ENCODE peak calls at places on chromosomes 16 and 17, in seven cellular contexts. One of them, this sample, is unnamed. For H3K4me1, the result is how much of the 10 kb centered on the place peaks cover.

GRCh38 chr17:43530303-43531081 is 15.6 kb downstream of the ETV4 start:
- DNase-seq in adipocyte: peak
- DNase-seq in psoas muscle: peak
- DNase-seq in ovary: peak
- DNase-seq in body of pancreas: peak
- DNase-seq in neuronal stem cell: peak
- DNase-seq in cardiac muscle cell: peak
- DNase-seq in this sample: no peak

GRCh38 chr17:1122681-1123396 is 56.9 kb downstream of the ABR start:
- DNase-seq in adipocyte: peak
- DNase-seq in psoas muscle: peak
- DNase-seq in ovary: peak
- DNase-seq in body of pancreas: peak
- DNase-seq in neuronal stem cell: no peak
- DNase-seq in cardiac muscle cell: peak
- DNase-seq in this sample: peak

GRCh38 chr17:72682597-72682996 is 409.9 kb downstream of the SLC39A11 start:
- DNase-seq in adipocyte: no peak
- DNase-seq in psoas muscle: no peak
- DNase-seq in ovary: no peak
- DNase-seq in body of pancreas: no peak
- DNase-seq in neuronal stem cell: no peak
- DNase-seq in cardiac muscle cell: no peak
- DNase-seq in this sample: no peak

GRCh38 chr16:24367186-24367585 is 111.1 kb downstream of the CACNG3 start:
- DNase-seq in adipocyte: no peak
- DNase-seq in psoas muscle: no peak
- DNase-seq in ovary: no peak
- DNase-seq in body of pancreas: no peak
- DNase-seq in neuronal stem cell: no peak
- DNase-seq in cardiac muscle cell: no peak
- DNase-seq in this sample: no peak

GRCh38 chr17:61206922-61207321 is 192.7 kb upstream of the TBX2 start:
- DNase-seq in adipocyte: no peak
- DNase-seq in psoas muscle: no peak
- DNase-seq in ovary: no peak
- DNase-seq in body of pancreas: no peak
- DNase-seq in neuronal stem cell: no peak
- DNase-seq in cardiac muscle cell: no peak
- DNase-seq in this sample: no peak

GRCh38 chr17:80949451-80950421 is 41.9 kb upstream of the CHMP6 start:
- DNase-seq in adipocyte: no peak
- DNase-seq in psoas muscle: no peak
- DNase-seq in ovary: no peak
- DNase-seq in body of pancreas: no peak
- DNase-seq in neuronal stem cell: no peak
- DNase-seq in cardiac muscle cell: no peak
- DNase-seq in this sample: no peak

GRCh38 chr16:50881331-50881830 is 139.5 kb downstream of the CYLD start:
- DNase-seq in adipocyte: no peak
- DNase-seq in psoas muscle: no peak
- DNase-seq in ovary: no peak
- DNase-seq in body of pancreas: no peak
- DNase-seq in neuronal stem cell: no peak
- DNase-seq in cardiac muscle cell: peak
- DNase-seq in this sample: no peak

GRCh38 chr17:2789700-2790099 is 6.5 kb upstream of the RAP1GAP2 start:
- DNase-seq in adipocyte: no peak
- DNase-seq in psoas muscle: no peak
- DNase-seq in ovary: no peak
- DNase-seq in body of pancreas: no peak
- DNase-seq in neuronal stem cell: no peak
- DNase-seq in cardiac muscle cell: no peak
- DNase-seq in this sample: no peak

GRCh38 chr17:78802459-78802858 is 20.4 kb upstream of the CYTH1 start:
- DNase-seq in adipocyte: no peak
- DNase-seq in psoas muscle: no peak
- DNase-seq in ovary: no peak
- DNase-seq in body of pancreas: no peak
- DNase-seq in neuronal stem cell: no peak
- DNase-seq in cardiac muscle cell: no peak
- DNase-seq in this sample: no peak

GRCh38 chr17:41822216-41823140 is 9.7 kb downstream of the FKBP10 start:
- DNase-seq in adipocyte: no peak
- DNase-seq in psoas muscle: no peak
- DNase-seq in ovary: no peak
- DNase-seq in body of pancreas: no peak
- DNase-seq in neuronal stem cell: no peak
- DNase-seq in cardiac muscle cell: no peak
- DNase-seq in this sample: no peak

GRCh38 chr16:27529962-27530361 is 19.8 kb downstream of the GTF3C1 start:
- DNase-seq in adipocyte: peak
- DNase-seq in psoas muscle: no peak
- DNase-seq in ovary: no peak
- DNase-seq in body of pancreas: no peak
- DNase-seq in neuronal stem cell: no peak
- DNase-seq in cardiac muscle cell: peak
- DNase-seq in this sample: no peak

GRCh38 chr17:83173180-83173996 is 94.0 kb downstream of the METRNL start:
- DNase-seq in adipocyte: no peak
- DNase-seq in psoas muscle: no peak
- DNase-seq in ovary: peak
- DNase-seq in body of pancreas: peak
- DNase-seq in neuronal stem cell: no peak
- DNase-seq in cardiac muscle cell: no peak
- DNase-seq in this sample: peak

GRCh38 chr17:28363186-28363585 is 1.8 kb downstream of the SEBOX start:
- DNase-seq in adipocyte: no peak
- DNase-seq in psoas muscle: no peak
- DNase-seq in ovary: no peak
- DNase-seq in body of pancreas: no peak
- DNase-seq in neuronal stem cell: no peak
- DNase-seq in cardiac muscle cell: no peak
- DNase-seq in this sample: no peak

GRCh38 chr17:9880582-9880999 is 24.5 kb downstream of the RCVRN start:
- DNase-seq in adipocyte: no peak
- DNase-seq in psoas muscle: no peak
- DNase-seq in ovary: no peak
- DNase-seq in body of pancreas: no peak
- DNase-seq in neuronal stem cell: no peak
- DNase-seq in cardiac muscle cell: peak
- DNase-seq in this sample: no peak

GRCh38 chr17:9817086-9817485 is 4.8 kb downstream of the GSG1L2 start:
- DNase-seq in adipocyte: peak
- DNase-seq in psoas muscle: no peak
- DNase-seq in ovary: no peak
- DNase-seq in body of pancreas: peak
- DNase-seq in neuronal stem cell: peak
- DNase-seq in cardiac muscle cell: peak
- DNase-seq in this sample: no peak

GRCh38 chr16:61237804-61238485 is 798.3 kb downstream of the CDH8 start:
- DNase-seq in adipocyte: no peak
- DNase-seq in psoas muscle: no peak
- DNase-seq in ovary: no peak
- DNase-seq in body of pancreas: no peak
- DNase-seq in neuronal stem cell: no peak
- DNase-seq in cardiac muscle cell: no peak
- DNase-seq in this sample: no peak

GRCh38 chr16:1527836-1528811 is 5.3 kb upstream of the TMEM204 start:
- DNase-seq in adipocyte: no peak
- DNase-seq in psoas muscle: peak
- DNase-seq in ovary: peak
- DNase-seq in body of pancreas: peak
- DNase-seq in neuronal stem cell: no peak
- DNase-seq in cardiac muscle cell: peak
- DNase-seq in this sample: no peak

GRCh38 chr16:1530883-1531637 is 2.4 kb upstream of the TMEM204 start:
- DNase-seq in adipocyte: peak
- DNase-seq in psoas muscle: peak
- DNase-seq in ovary: no peak
- DNase-seq in body of pancreas: no peak
- DNase-seq in neuronal stem cell: no peak
- DNase-seq in cardiac muscle cell: peak
- DNase-seq in this sample: no peak

GRCh38 chr16:1530349-1530882 is 3.0 kb upstream of the TMEM204 start:
- DNase-seq in adipocyte: no peak
- DNase-seq in psoas muscle: no peak
- DNase-seq in ovary: no peak
- DNase-seq in body of pancreas: no peak
- DNase-seq in neuronal stem cell: no peak
- DNase-seq in cardiac muscle cell: no peak
- DNase-seq in this sample: no peak

GRCh38 chr16:1526608-1527555 is 6.6 kb upstream of the TMEM204 start:
- DNase-seq in adipocyte: no peak
- DNase-seq in psoas muscle: no peak
- DNase-seq in ovary: no peak
- DNase-seq in body of pancreas: no peak
- DNase-seq in neuronal stem cell: no peak
- DNase-seq in cardiac muscle cell: no peak
- DNase-seq in this sample: no peak

DNA sequence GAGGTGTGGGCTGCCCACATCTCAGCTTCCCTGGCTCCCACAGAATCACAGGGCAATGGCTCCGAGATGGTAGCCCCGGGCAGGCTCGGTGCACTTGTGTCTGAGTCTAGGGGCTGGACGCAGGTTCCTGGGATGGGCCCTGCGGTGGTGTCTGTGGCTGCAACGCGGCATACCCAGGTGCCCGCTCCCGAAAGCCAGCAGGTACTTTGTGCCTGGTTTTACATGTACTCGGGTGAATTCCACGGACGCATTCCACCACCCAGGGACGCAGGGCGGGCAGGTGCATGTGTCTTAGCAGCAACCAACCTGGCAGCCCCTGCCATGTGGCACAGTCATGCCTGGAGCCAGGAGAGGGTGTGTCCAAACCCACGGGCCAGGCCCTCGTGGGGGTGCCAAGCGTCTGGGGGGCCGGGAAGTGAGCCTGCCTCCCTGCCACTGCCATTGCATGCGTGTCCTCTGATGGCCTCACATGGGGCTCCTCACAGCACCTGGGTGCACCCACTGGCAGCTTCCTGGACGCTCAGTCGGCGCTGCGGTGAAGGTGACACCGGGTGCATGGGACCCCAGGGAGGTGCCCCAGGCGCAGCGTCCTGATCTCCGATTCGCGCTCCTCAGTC is 4.4 kb upstream of the TMEM204 start:
- DNase-seq in adipocyte: no peak
- DNase-seq in psoas muscle: no peak
- DNase-seq in ovary: no peak
- DNase-seq in body of pancreas: no peak
- DNase-seq in neuronal stem cell: no peak
- DNase-seq in cardiac muscle cell: no peak
- DNase-seq in this sample: no peak
- H3K4me1 ChIP-seq in adipocyte: under half
- H3K4me1 ChIP-seq in psoas muscle: under half
- H3K4me1 ChIP-seq in ovary: under half
- H3K4me1 ChIP-seq in body of pancreas: under half
- H3K4me1 ChIP-seq in neuronal stem cell: under half
- H3K4me1 ChIP-seq in cardiac muscle cell: under half
- H3K4me1 ChIP-seq in this sample: under half

DNA sequence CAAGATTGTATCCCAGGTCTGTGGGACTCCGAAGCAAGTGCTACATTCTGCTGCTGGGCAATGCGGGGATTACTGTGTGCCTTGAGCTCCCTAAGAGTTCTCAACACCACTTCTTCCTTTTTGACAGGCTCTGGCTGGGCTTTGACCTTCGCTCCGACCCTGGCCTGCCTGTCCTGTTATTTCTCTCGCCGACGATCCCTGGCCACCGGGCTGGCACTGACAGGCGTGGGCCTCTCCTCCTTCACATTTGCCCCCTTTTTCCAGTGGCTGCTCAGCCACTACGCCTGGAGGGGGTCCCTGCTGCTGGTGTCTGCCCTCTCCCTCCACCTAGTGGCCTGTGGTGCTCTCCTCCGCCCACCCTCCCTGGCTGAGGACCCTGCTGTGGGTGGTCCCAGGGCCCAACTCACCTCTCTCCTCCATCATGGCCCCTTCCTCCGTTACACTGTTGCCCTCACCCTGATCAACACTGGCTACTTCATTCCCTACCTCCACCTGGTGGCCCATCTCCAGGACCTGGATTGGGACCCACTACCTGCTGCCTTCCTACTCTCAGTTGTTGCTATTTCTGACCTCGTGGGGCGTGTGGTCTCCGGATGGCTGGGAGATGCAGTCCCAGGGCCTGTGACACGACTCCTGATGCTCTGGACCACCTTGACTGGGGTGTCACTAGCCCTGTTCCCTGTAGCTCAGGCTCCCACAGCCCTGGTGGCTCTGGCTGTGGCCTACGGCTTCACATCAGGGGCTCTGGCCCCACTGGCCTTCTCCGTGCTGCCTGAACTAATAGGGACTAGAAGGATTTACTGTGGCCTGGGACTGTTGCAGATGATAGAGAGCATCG is 2.4 kb downstream of the SLC16A13 start:
- DNase-seq in adipocyte: no peak
- DNase-seq in psoas muscle: no peak
- DNase-seq in ovary: no peak
- DNase-seq in body of pancreas: no peak
- DNase-seq in neuronal stem cell: no peak
- DNase-seq in cardiac muscle cell: no peak
- DNase-seq in this sample: no peak
- H3K4me1 ChIP-seq in adipocyte: under half
- H3K4me1 ChIP-seq in psoas muscle: under half
- H3K4me1 ChIP-seq in ovary: under half
- H3K4me1 ChIP-seq in body of pancreas: under half
- H3K4me1 ChIP-seq in neuronal stem cell: under half
- H3K4me1 ChIP-seq in cardiac muscle cell: under half
- H3K4me1 ChIP-seq in this sample: under half

DNA sequence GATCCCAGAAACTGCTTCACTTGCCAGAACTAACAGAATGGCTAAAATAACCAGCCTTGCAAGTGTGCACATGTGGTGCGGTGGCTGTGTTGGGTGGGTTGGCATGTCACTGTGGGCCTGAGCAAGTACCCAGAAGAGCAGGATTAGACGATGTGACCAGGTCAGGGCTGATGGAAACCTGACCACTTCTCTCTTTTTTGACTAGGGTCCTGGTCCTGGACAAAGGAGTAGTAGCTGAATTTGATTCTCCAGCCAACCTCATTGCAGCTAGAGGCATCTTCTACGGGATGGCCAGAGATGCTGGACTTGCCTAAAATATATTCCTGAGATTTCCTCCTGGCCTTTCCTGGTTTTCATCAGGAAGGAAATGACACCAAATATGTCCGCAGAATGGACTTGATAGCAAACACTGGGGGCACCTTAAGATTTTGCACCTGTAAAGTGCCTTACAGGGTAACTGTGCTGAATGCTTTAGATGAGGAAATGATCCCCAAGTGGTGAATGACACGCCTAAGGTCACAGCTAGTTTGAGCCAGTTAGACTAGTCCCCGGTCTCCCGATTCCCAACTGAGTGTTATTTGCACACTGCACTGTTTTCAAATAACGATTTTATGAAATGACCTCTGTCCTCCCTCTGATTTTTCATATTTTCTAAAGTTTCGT is 16.7 kb downstream of the ANKRD40 start:
- DNase-seq in adipocyte: no peak
- DNase-seq in psoas muscle: no peak
- DNase-seq in ovary: no peak
- DNase-seq in body of pancreas: no peak
- DNase-seq in neuronal stem cell: no peak
- DNase-seq in cardiac muscle cell: no peak
- DNase-seq in this sample: no peak
- H3K4me1 ChIP-seq in adipocyte: half or more
- H3K4me1 ChIP-seq in psoas muscle: under half
- H3K4me1 ChIP-seq in ovary: under half
- H3K4me1 ChIP-seq in body of pancreas: half or more
- H3K4me1 ChIP-seq in neuronal stem cell: under half
- H3K4me1 ChIP-seq in cardiac muscle cell: under half
- H3K4me1 ChIP-seq in this sample: half or more

GRCh38 chr17:46124695-46125592 is 68.3 kb downstream of the KANSL1 start:
- DNase-seq in adipocyte: no peak
- DNase-seq in psoas muscle: no peak
- DNase-seq in ovary: no peak
- DNase-seq in body of pancreas: no peak
- DNase-seq in neuronal stem cell: no peak
- DNase-seq in cardiac muscle cell: no peak
- DNase-seq in this sample: no peak
- H3K4me1 ChIP-seq in adipocyte: under half
- H3K4me1 ChIP-seq in psoas muscle: half or more
- H3K4me1 ChIP-seq in ovary: under half
- H3K4me1 ChIP-seq in body of pancreas: half or more
- H3K4me1 ChIP-seq in neuronal stem cell: under half
- H3K4me1 ChIP-seq in cardiac muscle cell: half or more
- H3K4me1 ChIP-seq in this sample: under half